ENCODE peak calls at places on chromosomes 16 and 17, in nine cellular contexts. N is right lobe of liver, X is H54, U is ovary, P is uterus, A is body of pancreas, H is endothelial cell of umbilical vein, K is prostate gland, E is adrenal gland. S is an unnamed sample.

GRCh38 chr16:87860553-87861299 is 8.6 kb downstream of the SLC7A5 start:
- DNase-seq in N (no peak), X (no peak), U (no peak), P (no peak), A (peak), H (peak), K (no peak), E (peak), S (no peak)

GRCh38 chr17:2701161-2701995 is 10.2 kb downstream of the CLUH start:
- DNase-seq in N (peak), X (no peak), U (peak), P (peak), A (no peak), H (no peak), K (no peak), E (peak), S (no peak)

GRCh38 chr17:38598536-38598935 is 7.2 kb downstream of the SRCIN1 start:
- DNase-seq in N (no peak), X (peak), U (no peak), P (no peak), A (peak), H (peak), K (peak), E (peak), S (no peak)

GRCh38 chr16:66167564-66168291 is 198.8 kb upstream of the CDH5 start:
- DNase-seq in N (no peak), X (no peak), U (peak), P (no peak), A (no peak), H (no peak), K (no peak), E (peak), S (no peak)

GRCh38 chr17:58091024-58091567 is 7.9 kb downstream of the DYNLL2 start:
- DNase-seq in N (no peak), X (no peak), U (no peak), P (no peak), A (no peak), H (no peak), K (no peak), E (no peak), S (no peak)

GRCh38 chr16:14070877-14071575 is at the start of gene MRTFB:
- DNase-seq in N (peak), X (peak), U (peak), P (peak), A (peak), H (peak), K (peak), E (peak), S (no peak)

GRCh38 chr16:18969050-18969854 is 14.5 kb upstream of the TMC7 start:
- DNase-seq in N (peak), X (peak), U (peak), P (peak), A (peak), H (peak), K (peak), E (peak), S (no peak)

GRCh38 chr17:68346448-68346847 is 55.2 kb downstream of the ARSG start:
- DNase-seq in N (peak), X (no peak), U (no peak), P (no peak), A (peak), H (no peak), K (no peak), E (no peak), S (no peak)

GRCh38 chr16:11063432-11064201 is 119.3 kb downstream of the CLEC16A start:
- DNase-seq in N (no peak), X (no peak), U (peak), P (no peak), A (no peak), H (no peak), K (no peak), E (no peak), S (no peak)

GRCh38 chr17:42274812-42275526 is 1.2 kb downstream of the STAT5B start:
- DNase-seq in N (no peak), X (no peak), U (no peak), P (no peak), A (no peak), H (no peak), K (no peak), E (no peak), S (no peak)

GRCh38 chr16:1433263-1433560 is 2.3 kb downstream of the PERCC1 start:
- DNase-seq in N (no peak), X (no peak), U (no peak), P (no peak), A (no peak), H (no peak), K (no peak), E (no peak), S (no peak)

GRCh38 chr17:34670618-34671017 is 91.2 kb downstream of the TMEM132E start:
- DNase-seq in N (no peak), X (no peak), U (no peak), P (no peak), A (no peak), H (no peak), K (no peak), E (no peak), S (no peak)

GRCh38 chr16:70254965-70255286 is 3.2 kb upstream of the EXOSC6 start:
- DNase-seq in N (no peak), X (no peak), U (no peak), P (no peak), A (no peak), H (no peak), K (no peak), E (no peak), S (no peak)

GRCh38 chr16:11257131-11257938 is 1.3 kb upstream of the SOCS1 start:
- DNase-seq in N (peak), X (peak), U (peak), P (peak), A (peak), H (peak), K (peak), E (peak), S (no peak)

GRCh38 chr17:61379457-61380216 is 20.0 kb upstream of the TBX2 start:
- DNase-seq in N (no peak), X (no peak), U (no peak), P (no peak), A (no peak), H (no peak), K (no peak), E (no peak), S (no peak)

GRCh38 chr16:29708917-29709600 is 30.1 kb downstream of the QPRT start:
- DNase-seq in N (no peak), X (no peak), U (no peak), P (no peak), A (no peak), H (no peak), K (no peak), E (no peak), S (no peak)

GRCh38 chr17:18237461-18237860 is 12.0 kb downstream of the LLGL1 start:
- DNase-seq in N (no peak), X (no peak), U (no peak), P (no peak), A (no peak), H (no peak), K (no peak), E (no peak), S (no peak)

GRCh38 chr17:1111599-1112443 is 68.0 kb downstream of the ABR start:
- DNase-seq in N (no peak), X (peak), U (no peak), P (no peak), A (no peak), H (no peak), K (no peak), E (peak), S (no peak)

GRCh38 chr17:1112875-1113274 is 66.9 kb downstream of the ABR start:
- DNase-seq in N (no peak), X (no peak), U (no peak), P (no peak), A (no peak), H (no peak), K (no peak), E (no peak), S (no peak)

GRCh38 chr17:1109606-1110523 is 69.9 kb downstream of the ABR start:
- DNase-seq in N (no peak), X (no peak), U (peak), P (no peak), A (peak), H (no peak), K (no peak), E (no peak), S (no peak)

GRCh38 chr17:1110524-1110843 is 69.3 kb downstream of the ABR start:
- DNase-seq in N (no peak), X (no peak), U (no peak), P (no peak), A (no peak), H (no peak), K (no peak), E (no peak), S (no peak)

DNA sequence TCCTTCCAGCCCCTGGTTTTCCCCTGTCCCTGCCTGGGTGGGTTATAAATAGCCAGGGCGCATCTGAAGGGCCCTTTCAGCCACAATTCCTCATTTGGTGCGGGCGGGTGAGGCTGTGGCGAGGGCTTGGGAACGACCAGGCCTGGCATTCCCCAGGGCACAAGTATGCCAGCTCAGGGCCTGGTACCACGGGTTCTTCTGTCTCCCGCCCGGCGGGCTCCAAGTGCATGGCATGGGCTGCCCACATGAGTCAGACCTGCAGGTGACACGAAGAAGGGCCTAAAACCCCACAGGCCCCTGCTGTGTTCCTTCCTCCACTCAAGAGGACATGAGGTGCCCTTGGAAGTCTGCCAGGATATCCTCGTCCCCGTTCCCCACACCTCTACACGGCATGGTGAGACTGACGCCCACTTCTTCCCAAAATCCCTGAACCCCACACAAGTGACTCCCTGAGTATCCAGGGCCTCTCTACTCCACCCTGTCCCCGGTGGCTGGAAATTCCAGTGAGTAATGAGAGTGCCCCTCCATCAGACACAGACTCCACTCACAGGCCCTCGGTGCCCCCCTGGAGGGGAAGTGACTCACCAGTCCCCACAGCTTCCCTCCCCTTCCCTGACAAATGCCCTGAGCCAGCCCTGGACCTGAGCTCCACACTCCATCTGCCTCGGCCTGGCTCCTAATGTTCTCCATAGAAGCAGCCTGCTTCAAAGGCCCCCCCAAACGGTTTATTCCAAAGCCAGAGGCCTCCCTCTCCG is 68.8 kb downstream of the ABR start:
- DNase-seq in N (no peak), X (peak), U (peak), P (peak), A (peak), H (peak), K (no peak), E (peak), S (no peak)
- TF ChIP-seq POLR2A in N (no peak), X (no peak), U (no peak), P (no peak), A (no peak), H (peak), K (no peak), E (no peak), S (no peak)

GRCh38 chr17:45584092-45585036 is 93.8 kb upstream of the PLEKHM1 start:
- DNase-seq in N (peak), X (peak), U (peak), P (peak), A (peak), H (peak), K (peak), E (peak), S (no peak)
- TF ChIP-seq POLR2A in N (no peak), X (no peak), U (no peak), P (no peak), A (no peak), H (peak), K (peak), E (no peak), S (no peak)

DNA sequence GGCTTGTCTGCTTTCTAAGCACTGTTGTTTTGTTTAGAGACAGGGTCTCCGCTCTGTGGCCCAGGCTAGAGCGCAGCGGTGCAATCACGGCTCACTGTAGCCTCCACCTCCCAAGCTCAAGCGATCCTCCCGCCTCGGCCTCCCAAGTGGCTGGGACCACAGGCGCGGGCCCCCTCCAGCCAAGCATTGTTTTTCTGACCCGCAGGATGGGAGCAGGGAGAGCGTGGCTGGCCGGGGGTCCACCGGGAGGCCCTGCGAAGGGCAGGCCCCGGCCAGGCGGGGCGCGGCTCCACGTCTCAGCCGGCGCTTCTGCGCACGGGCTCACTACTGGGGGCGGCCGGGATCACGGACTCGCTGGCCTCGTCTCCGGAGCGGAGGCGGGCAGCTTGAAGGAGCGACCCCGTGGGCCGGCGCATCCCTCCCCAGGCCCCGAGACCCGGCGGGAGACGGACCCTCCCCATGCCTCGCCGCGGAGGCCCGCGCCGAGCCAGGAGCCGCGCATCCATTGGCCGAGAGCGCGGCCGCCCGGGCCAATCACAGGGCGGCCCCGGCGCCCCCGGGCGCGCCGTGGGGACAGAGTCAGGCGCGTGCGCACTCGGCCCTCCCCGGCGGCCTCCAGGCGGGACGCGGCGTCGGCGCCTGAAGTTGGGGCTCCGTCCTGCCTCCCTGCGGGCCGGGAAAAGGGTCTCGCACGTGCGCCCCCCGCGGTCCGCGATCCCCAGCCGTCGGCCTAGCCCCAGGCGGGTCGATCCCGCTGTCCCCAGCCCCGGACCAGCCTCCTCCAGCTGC is 24.9 kb downstream of the ACTG1 start:
- DNase-seq in N (peak), X (peak), U (peak), P (peak), A (peak), H (peak), K (peak), E (peak), S (no peak)
- TF ChIP-seq POLR2A in N (peak), X (peak), U (peak), P (peak), A (peak), H (peak), K (peak), E (peak), S (peak)

GRCh38 chr17:4130715-4131114 is 12.1 kb downstream of the ZZEF1 start:
- DNase-seq in N (no peak), X (no peak), U (no peak), P (no peak), A (no peak), H (peak), K (no peak), E (peak), S (no peak)

GRCh38 chr17:4136373-4136772 is 6.5 kb downstream of the ZZEF1 start:
- DNase-seq in N (no peak), X (no peak), U (no peak), P (no peak), A (peak), H (no peak), K (peak), E (no peak), S (no peak)

GRCh38 chr17:4135489-4135888 is 7.3 kb downstream of the ZZEF1 start:
- DNase-seq in N (no peak), X (no peak), U (no peak), P (no peak), A (no peak), H (no peak), K (no peak), E (no peak), S (no peak)

GRCh38 chr17:4140125-4140524 is 2.7 kb downstream of the ZZEF1 start:
- DNase-seq in N (no peak), X (no peak), U (no peak), P (no peak), A (no peak), H (no peak), K (no peak), E (no peak), S (no peak)

DNA sequence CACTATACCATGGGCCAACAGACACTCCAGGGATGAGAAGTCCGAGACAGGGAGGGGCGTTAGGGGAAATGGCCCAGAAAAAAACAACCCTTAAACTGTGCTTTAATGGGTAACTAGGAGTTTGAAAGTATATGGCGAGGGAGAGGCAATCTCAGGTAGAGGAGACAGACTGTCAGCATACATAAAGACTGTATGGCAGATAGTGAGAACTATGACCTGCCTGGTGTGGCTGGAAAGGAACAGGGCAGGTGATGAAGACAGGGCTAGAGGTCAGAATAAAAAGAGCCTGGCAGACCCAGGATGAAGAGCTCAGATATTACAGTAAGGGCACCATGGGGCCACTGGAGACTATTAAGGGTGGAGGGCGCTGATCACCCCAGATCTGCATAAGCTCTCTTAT is 8.1 kb downstream of the ZZEF1 start:
- DNase-seq in N (no peak), X (no peak), U (no peak), P (no peak), A (no peak), H (no peak), K (no peak), E (no peak), S (no peak)
- TF ChIP-seq POLR2A in N (no peak), X (no peak), U (no peak), P (no peak), A (no peak), H (no peak), K (no peak), E (no peak), S (no peak)

DNA sequence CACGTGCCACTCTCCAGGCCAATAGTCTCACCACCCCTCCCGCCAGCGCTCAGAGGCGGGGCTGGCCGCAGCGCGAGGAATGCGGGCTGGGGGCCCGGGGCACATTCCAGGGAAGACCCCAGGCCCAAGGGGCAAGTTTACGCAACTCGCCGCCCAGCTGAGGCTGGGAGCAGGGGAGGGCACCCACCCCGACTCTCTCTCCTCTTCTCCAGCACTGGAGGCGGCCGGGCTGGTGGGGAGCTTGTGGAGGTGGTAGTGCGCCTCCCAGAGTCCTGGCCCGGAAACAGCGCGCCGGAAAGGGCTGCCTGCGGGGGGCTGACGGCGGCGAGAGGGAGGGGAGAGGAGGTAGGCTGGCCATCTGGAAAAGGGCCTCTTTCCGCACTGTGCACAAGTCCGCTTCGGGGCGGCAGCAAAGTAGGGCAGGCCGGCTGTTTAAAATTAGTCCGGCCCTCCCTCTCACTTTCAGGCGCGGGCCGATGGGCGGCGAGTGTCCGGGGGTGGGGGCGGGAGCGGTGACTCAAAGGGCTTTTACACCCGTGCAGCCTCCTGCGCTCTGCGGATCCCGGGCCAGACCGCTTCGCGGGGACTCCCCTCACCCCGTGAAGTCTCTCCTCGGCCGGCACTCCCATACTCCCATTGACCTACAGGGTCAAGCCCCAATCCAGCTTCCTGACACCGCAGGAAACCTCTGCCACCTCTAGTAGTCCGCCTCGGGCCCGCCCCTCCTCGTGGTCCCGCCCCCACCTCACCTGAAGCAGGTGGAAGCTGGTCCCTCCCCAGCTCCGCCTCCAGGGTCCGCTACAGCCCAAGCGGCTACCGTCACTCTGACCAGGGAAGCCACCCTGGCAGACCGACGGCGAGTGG is 968 bp downstream of the FHOD1 start:
- DNase-seq in N (peak), X (no peak), U (peak), P (peak), A (peak), H (peak), K (peak), E (peak), S (no peak)
- TF ChIP-seq POLR2A in N (no peak), X (peak), U (peak), P (peak), A (no peak), H (peak), K (peak), E (peak), S (no peak)

GRCh38 chr17:59155439-59156177 is at the start of gene PRR11:
- DNase-seq in N (peak), X (peak), U (peak), P (no peak), A (peak), H (peak), K (peak), E (peak), S (peak)
- TF ChIP-seq POLR2A in N (no peak), X (peak), U (no peak), P (no peak), A (no peak), H (no peak), K (no peak), E (no peak), S (no peak)

S was measured in esophagus squamous epithelium.